ENCODE peak calls at places on chromosomes 13 and 19, in seven cellular contexts. U is cardiac muscle cell; C is A673; A is CD4-positive, alpha-beta T cell; I is left ventricle myocardium inferior; Q is aorta; F is H9. W is an unnamed sample.
A peak's percentile ranks its signal among the peaks of the same experiment; 100 is the strongest.

GRCh38 chr19:40613669-40614594 is 12.8 kb downstream of the LTBP4 start:
- DNase-seq in I (peak; percentile 82), Q (peak; percentile 89), F (peak; percentile 92), U (peak; percentile 84), A (peak; percentile 77), C (peak; percentile 94), W (peak; percentile 92)

GRCh38 chr13:21971662-21972635 is 301.1 kb downstream of the FGF9 start:
- DNase-seq in C (no peak), Q (no peak), I (no peak), A (no peak), F (no peak), U (peak; percentile 3), W (no peak)

GRCh38 chr19:18915639-18916038 is 3.5 kb downstream of the COPE start:
- DNase-seq in I (no peak), A (peak; percentile 15), C (peak; percentile 68), U (peak; percentile 40), F (peak; percentile 71), Q (no peak), W (no peak)

GRCh38 chr13:48118025-48118424 is 23.1 kb upstream of the MED4 start:
- DNase-seq in Q (no peak), U (no peak), C (no peak), I (no peak), A (no peak), F (no peak), W (no peak)

GRCh38 chr13:110164706-110165105 is 142.3 kb downstream of the COL4A1 start:
- DNase-seq in I (no peak), C (no peak), U (no peak), A (no peak), Q (no peak), F (no peak), W (no peak)

GRCh38 chr13:39603424-39603947 is 493 bp upstream of the LHFPL6 start:
- DNase-seq in U (peak; percentile 40), I (no peak), Q (no peak), C (peak; percentile 45), F (peak; percentile 41), A (no peak), W (no peak)

GRCh38 chr13:51923983-51924539 is 62.3 kb downstream of the CCDC70 start:
- DNase-seq in F (peak; percentile 46), A (no peak), Q (no peak), C (no peak), U (no peak), I (no peak), W (no peak)

GRCh38 chr19:57241181-57241580 is 749 bp downstream of the ZNF805 start:
- DNase-seq in C (no peak), I (no peak), U (peak; percentile 33), F (no peak), A (no peak), Q (no peak), W (no peak)

GRCh38 chr13:48295271-48295670 is 8.3 kb upstream of the RB1 start:
- DNase-seq in F (no peak), C (no peak), U (no peak), I (no peak), Q (no peak), A (no peak), W (no peak)

GRCh38 chr13:98370261-98370660 is 193.2 kb upstream of the RNF113B start:
- DNase-seq in F (no peak), A (no peak), Q (no peak), I (no peak), C (no peak), U (no peak), W (no peak)

GRCh38 chr13:45179428-45179827 is 21.4 kb downstream of the KCTD4 start:
- DNase-seq in C (no peak), Q (no peak), F (no peak), U (no peak), I (no peak), A (no peak), W (no peak)

GRCh38 chr13:40484101-40484800 is 182.2 kb downstream of the FOXO1 start:
- DNase-seq in I (no peak), F (no peak), Q (no peak), C (no peak), A (peak; percentile 18), U (no peak), W (no peak)

GRCh38 chr19:4455742-4456565 is 1.6 kb downstream of the UBXN6 start:
- DNase-seq in A (no peak), F (no peak), Q (no peak), C (no peak), I (peak; percentile 78), U (peak; percentile 83), W (peak; percentile 79)

GRCh38 chr19:1514295-1514661 is 1.5 kb upstream of the ADAMTSL5 start:
- DNase-seq in I (no peak), Q (no peak), F (no peak), U (no peak), A (no peak), C (no peak), W (no peak)

GRCh38 chr13:102724923-102725322 is 30.1 kb upstream of the METTL21C start:
- DNase-seq in I (no peak), F (no peak), A (no peak), U (peak; percentile 72), Q (no peak), C (peak; percentile 60), W (no peak)

GRCh38 chr13:24888291-24888931 is 124.4 kb downstream of the RNF17 start:
- DNase-seq in U (no peak), I (no peak), C (no peak), F (no peak), Q (no peak), A (no peak), W (no peak)

GRCh38 chr13:47085346-47085745 is 188.5 kb upstream of the HTR2A start:
- DNase-seq in A (no peak), Q (no peak), C (no peak), U (no peak), F (no peak), I (no peak), W (no peak)

GRCh38 chr13:36509369-36509768 is 77.1 kb downstream of the CCNA1 start:
- DNase-seq in F (peak; percentile 52), U (no peak), C (peak; percentile 49), I (no peak), Q (no peak), A (no peak), W (no peak)

GRCh38 chr19:31461814-31462539 is 112.7 kb upstream of the TSHZ3 start:
- DNase-seq in U (peak; percentile 56), C (no peak), F (no peak), A (no peak), I (no peak), Q (no peak), W (no peak)

GRCh38 chr19:46618670-46619231 is 6.1 kb downstream of the PTGIR start:
- DNase-seq in U (peak; percentile 76), I (no peak), Q (no peak), F (no peak), A (no peak), C (peak; percentile 62), W (no peak)

GRCh38 chr13:50353651-50354415 is 338.6 kb downstream of the KCNRG start:
- DNase-seq in A (no peak), Q (no peak), F (no peak), U (peak; percentile 14), C (peak; percentile 9), I (no peak), W (no peak)

GRCh38 chr19:862529-863304 is 3.3 kb downstream of the CFD start:
- DNase-seq in F (peak; percentile 92), C (peak; percentile 88), I (no peak), Q (peak; percentile 89), U (peak; percentile 61), A (peak; percentile 73), W (peak; percentile 88)

GRCh38 chr19:13149628-13150186 is 468 bp downstream of the STX10 start:
- DNase-seq in A (peak; percentile 25), U (peak; percentile 63), C (peak; percentile 57), I (peak; percentile 44), Q (peak; percentile 88), F (peak; percentile 61), W (peak; percentile 89)
- H3K27ac ChIP-seq in A (peak overlapping the region; percentile 97), U (peak overlapping the region; percentile 96), C (peak overlapping the region; percentile 98), I (peak overlapping the region; percentile 99), Q (peak overlapping the region; percentile 10), F (no peak overlapping the region), W (peak overlapping the region; percentile 99)

GRCh38 chr13:108182652-108183051 is 32.7 kb downstream of the LIG4 start:
- DNase-seq in Q (no peak), U (no peak), I (no peak), A (no peak), C (no peak), F (no peak), W (no peak)

GRCh38 chr13:108178105-108178504 is 37.2 kb downstream of the LIG4 start:
- DNase-seq in U (no peak), I (no peak), C (no peak), A (no peak), F (no peak), Q (no peak), W (no peak)

DNA sequence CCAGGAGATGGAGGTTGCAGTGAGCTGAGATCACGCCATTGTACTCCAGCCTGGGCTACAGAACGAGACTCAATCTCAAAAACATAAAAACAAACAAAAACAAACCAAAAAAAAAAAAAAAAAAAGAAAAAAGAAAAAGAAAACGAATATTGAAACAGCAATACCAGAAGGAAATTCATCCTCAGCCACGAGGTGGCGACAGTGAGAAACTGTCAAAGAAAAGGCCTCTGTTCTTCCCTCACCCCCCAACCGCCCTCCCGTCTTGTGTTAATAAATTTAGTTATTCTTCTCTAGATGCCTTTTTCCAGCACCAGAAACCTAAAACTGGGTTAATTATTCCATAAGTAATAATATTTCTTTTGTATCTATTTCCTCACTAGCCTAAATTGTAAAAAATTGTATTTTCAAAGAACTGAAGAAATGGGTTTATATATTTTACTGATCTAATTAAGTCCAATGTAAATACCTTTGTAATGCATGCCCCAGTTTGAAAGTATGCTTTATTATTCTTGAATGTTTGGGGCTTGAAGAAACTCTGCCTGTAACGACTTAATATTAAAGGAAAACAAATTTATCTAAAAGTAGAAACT is 38.6 kb downstream of the LIG4 start:
- DNase-seq in F (no peak), C (peak; percentile 61), U (peak; percentile 29), Q (no peak), A (peak; percentile 50), I (no peak), W (no peak)
- H3K9me3 ChIP-seq in F (no peaks in the 10 kb centered on the region), C (no peaks in the 10 kb centered on the region), U (no peaks in the 10 kb centered on the region), Q (no peaks in the 10 kb centered on the region), A (no peaks in the 10 kb centered on the region), I (peaks cover 33% of the 10 kb centered on the region), W (no peaks in the 10 kb centered on the region)

GRCh38 chr13:34208326-34208725 is 390.4 kb downstream of the RFC3 start:
- DNase-seq in F (no peak), C (no peak), I (no peak), U (peak; percentile 29), A (no peak), Q (no peak), W (no peak)

GRCh38 chr13:34207872-34208271 is 389.9 kb downstream of the RFC3 start:
- DNase-seq in F (no peak), U (peak; percentile 73), Q (no peak), I (no peak), C (no peak), A (no peak), W (no peak)

DNA sequence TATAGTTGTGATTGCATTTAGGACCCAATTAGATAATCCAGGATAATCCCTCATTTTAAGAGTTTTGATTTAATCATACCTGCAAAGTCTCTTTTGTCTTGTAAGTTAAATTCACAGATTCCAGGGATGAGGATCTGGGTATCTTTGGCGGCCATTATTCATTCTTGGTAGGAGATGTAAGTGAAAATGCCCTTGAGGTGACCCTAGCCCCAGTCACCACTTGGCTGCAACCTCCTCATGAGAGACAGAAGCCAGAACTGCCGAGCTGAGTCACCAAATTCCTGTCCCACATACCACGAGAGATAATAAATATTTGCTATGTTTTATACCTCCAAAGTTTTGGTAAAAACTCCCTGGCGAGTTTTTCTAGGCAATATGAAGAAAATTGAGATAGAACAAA is 389.4 kb downstream of the RFC3 start:
- DNase-seq in F (no peak), U (peak; percentile 95), C (peak; percentile 2), I (peak; percentile 17), A (no peak), Q (peak; percentile 75), W (no peak)
- H3K27ac ChIP-seq in F (no peak overlapping the region), U (peak overlapping the region; percentile 56), C (no peak overlapping the region), I (peak overlapping the region; percentile 0), A (no peak overlapping the region), Q (peak overlapping the region; percentile 78), W (no peak overlapping the region)

GRCh38 chr13:23600534-23600933 is 30.3 kb downstream of the TNFRSF19 start:
- DNase-seq in C (no peak), I (no peak), U (no peak), Q (no peak), F (no peak), A (no peak), W (no peak)
- H3K9me3 ChIP-seq in C (no peaks in the 10 kb centered on the region), I (no peaks in the 10 kb centered on the region), U (no peaks in the 10 kb centered on the region), Q (peaks cover 2% of the 10 kb centered on the region), F (peaks cover 9% of the 10 kb centered on the region), A (no peaks in the 10 kb centered on the region), W (no peaks in the 10 kb centered on the region)